ENCODE peak calls at places on chromosome 16, in six cellular contexts. B, P, D, Y, S and O are unnamed samples.

GRCh38 chr16:49051626-49052025 is 230.0 kb downstream of the CBLN1 start:
- DNase-seq in B (no peak), P (no peak), D (no peak), Y (no peak), S (no peak), O (no peak)

GRCh38 chr16:27287051-27287811 is 18.7 kb upstream of the NSMCE1 start:
- DNase-seq in B (no peak), P (no peak), D (no peak), Y (no peak), S (no peak), O (no peak)

GRCh38 chr16:80611930-80612327 is 71.1 kb downstream of the DYNLRB2 start:
- DNase-seq in B (no peak), P (no peak), D (peak; percentile 25), Y (no peak), S (no peak), O (no peak)

GRCh38 chr16:11909653-11910551 is 5.9 kb downstream of the GSPT1 start:
- DNase-seq in B (no peak), P (no peak), D (no peak), Y (no peak), S (no peak), O (no peak)

GRCh38 chr16:28140788-28141618 is 70.8 kb downstream of the XPO6 start:
- DNase-seq in B (no peak), P (no peak), D (no peak), Y (peak; percentile 10), S (no peak), O (no peak)

GRCh38 chr16:1113489-1113888 is 17.4 kb upstream of the C1QTNF8 start:
- DNase-seq in B (no peak), P (no peak), D (no peak), Y (no peak), S (no peak), O (no peak)

GRCh38 chr16:58494981-58495860 is 4.7 kb upstream of the NDRG4 start:
- DNase-seq in B (peak; percentile 92), P (peak; percentile 93), D (peak; percentile 86), Y (peak; percentile 96), S (peak; percentile 79), O (peak; percentile 62)

GRCh38 chr16:68072038-68072695 is 13.0 kb upstream of the NFATC3 start:
- DNase-seq in B (no peak), P (no peak), D (peak; percentile 34), Y (no peak), S (peak; percentile 27), O (no peak)

GRCh38 chr16:9236319-9236718 is 144.9 kb downstream of the HAPSTR1 start:
- DNase-seq in B (no peak), P (no peak), D (no peak), Y (no peak), S (no peak), O (no peak)

DNA sequence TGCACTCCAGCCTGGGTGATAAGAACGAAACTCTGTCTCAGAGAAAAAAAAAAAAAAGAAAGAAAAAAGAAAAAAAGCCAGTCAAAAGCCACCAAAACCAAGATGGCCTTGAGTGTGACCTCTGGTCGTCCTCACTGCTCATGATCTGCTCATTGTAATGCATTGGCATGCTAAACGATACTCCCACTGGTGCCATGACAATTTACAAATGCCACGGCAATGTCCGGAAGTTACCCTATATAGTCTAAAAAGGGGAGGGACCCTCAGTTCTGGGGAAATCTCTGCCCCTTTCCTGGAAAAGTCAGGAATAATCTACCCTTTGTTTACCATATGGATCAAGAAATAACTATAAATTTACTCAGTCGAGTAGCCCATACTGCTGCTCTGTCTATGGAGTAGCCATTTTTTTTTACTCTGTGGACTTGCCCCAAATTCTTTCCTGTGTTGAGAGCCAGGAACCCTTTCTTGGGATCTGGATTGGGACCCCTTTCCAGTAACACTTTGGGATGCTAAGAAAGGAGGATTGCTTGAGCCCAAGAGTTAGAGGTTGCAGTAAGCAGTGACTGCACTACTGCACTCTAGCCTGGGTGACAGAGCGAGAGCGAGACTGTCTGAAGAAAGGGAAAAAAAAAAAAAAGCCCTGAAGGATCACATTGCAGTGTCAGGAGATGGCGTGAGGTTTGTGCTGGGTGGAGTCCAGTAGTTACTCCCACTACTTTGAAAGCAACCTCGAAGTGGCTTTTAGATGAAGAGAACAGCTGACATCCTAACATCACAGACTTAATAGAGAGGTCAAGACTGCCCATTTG is 3.7 kb upstream of the TMEM231 start:
- DNase-seq in B (no peak), P (no peak), D (no peak), Y (no peak), S (no peak), O (no peak)
- TF ChIP-seq JUND in B (no peak), P (no peak), D (no peak), Y (no peak), S (no peak), O (no peak)

GRCh38 chr16:66275795-66276428 is 90.6 kb upstream of the CDH5 start:
- DNase-seq in B (peak; percentile 67), P (peak; percentile 55), D (peak; percentile 34), Y (peak; percentile 61), S (peak; percentile 77), O (peak; percentile 83)
- TF ChIP-seq JUND in B (no peak), P (no peak), D (no peak), Y (no peak), S (no peak), O (no peak)

GRCh38 chr16:88651276-88651988 is 579 bp upstream of the CYBA start:
- DNase-seq in B (peak; percentile 72), P (peak; percentile 65), D (peak; percentile 81), Y (peak; percentile 94), S (no peak), O (no peak)
- TF ChIP-seq JUND in B (no peak), P (no peak), D (peak; percentile 38), Y (peak; percentile 63), S (no peak), O (no peak)

GRCh38 chr16:2432286-2432685 is 3.0 kb downstream of the CCNF start:
- DNase-seq in B (no peak), P (no peak), D (no peak), Y (no peak), S (no peak), O (no peak)
- TF ChIP-seq JUND in B (no peak), P (no peak), D (no peak), Y (no peak), S (no peak), O (no peak)

GRCh38 chr16:89600427-89600826 is 13.0 kb upstream of the DPEP1 start:
- DNase-seq in B (no peak), P (no peak), D (no peak), Y (no peak), S (no peak), O (no peak)
- TF ChIP-seq JUND in B (no peak), P (no peak), D (no peak), Y (no peak), S (no peak), O (no peak)

DNA sequence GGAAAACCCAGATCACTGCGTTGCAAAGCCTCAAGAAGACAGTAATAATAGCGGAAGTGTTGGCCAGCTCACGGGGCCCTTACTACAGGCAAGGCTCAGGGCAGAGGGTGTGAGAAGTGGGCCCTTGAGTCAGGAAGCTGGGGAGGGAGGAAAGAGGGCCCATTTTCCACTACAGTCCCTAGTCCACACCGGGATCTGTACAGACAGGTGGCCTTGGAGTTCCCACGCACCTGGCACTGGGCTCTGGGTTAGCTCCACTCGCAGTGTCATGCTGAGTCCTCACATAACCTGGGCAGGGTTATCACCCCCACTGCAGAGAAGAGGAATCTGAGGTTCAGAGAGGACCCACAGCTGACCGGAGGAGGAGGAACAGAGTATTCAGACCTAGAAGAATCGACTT is 16.8 kb upstream of the MTSS2 start:
- DNase-seq in B (no peak), P (no peak), D (no peak), Y (no peak), S (no peak), O (no peak)
- TF ChIP-seq JUND in B (no peak), P (no peak), D (no peak), Y (no peak), S (no peak), O (no peak)

GRCh38 chr16:76943936-76944335 is 247.1 kb upstream of the MON1B start:
- DNase-seq in B (no peak), P (no peak), D (no peak), Y (no peak), S (no peak), O (no peak)

GRCh38 chr16:76947694-76948093 is 243.3 kb upstream of the MON1B start:
- DNase-seq in B (no peak), P (peak; percentile 5), D (no peak), Y (no peak), S (no peak), O (no peak)

GRCh38 chr16:76942089-76942488 is 248.9 kb upstream of the MON1B start:
- DNase-seq in B (no peak), P (no peak), D (no peak), Y (no peak), S (no peak), O (no peak)

GRCh38 chr16:76941091-76941490 is 249.9 kb upstream of the MON1B start:
- DNase-seq in B (no peak), P (no peak), D (no peak), Y (no peak), S (no peak), O (no peak)

GRCh38 chr16:76946879-76947278 is 244.1 kb upstream of the MON1B start:
- DNase-seq in B (peak; percentile 2), P (peak; percentile 41), D (peak; percentile 23), Y (peak; percentile 20), S (no peak), O (no peak)
- TF ChIP-seq JUND in B (no peak), P (peak; percentile 77), D (peak; percentile 88), Y (no peak), S (no peak), O (no peak)

DNA sequence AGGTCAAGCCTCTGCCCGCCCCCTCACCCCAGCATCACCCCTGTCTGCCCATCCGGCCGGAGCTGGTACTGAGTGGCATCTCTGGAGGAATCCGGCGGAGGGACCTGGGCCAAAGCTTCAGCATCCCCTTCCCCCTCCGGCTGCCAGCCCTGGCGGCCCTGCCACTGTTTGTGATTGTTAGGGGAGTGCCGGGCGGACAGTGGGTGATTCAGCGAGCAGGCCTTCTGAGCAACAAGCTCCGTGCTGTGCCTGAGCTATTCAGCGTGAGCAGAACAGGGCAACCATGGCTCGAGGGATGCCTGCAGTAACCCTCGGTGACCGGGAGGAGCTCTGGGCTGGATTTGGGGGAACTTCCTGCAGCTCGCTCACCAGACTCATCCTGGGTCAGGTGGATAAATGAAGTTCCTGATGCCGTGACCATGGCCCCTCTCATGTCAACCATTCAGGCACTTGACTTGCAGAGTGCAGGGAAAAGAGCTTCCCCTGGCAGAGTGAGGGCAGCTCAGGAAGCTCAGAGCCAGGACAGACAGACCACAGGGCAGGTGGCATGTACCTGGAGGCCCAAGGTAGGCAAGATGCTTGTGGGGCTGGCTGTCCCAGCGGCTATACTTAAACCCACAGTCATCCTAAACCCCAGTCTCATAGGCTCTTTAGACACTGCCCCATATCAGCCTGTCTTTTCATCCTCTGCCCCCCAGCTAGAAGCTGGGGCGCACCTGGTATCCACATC is 24.3 kb upstream of the MLKL start:
- DNase-seq in B (no peak), P (no peak), D (no peak), Y (no peak), S (no peak), O (no peak)
- TF ChIP-seq JUND in B (no peak), P (no peak), D (no peak), Y (no peak), S (no peak), O (no peak)